ENCODE peak calls at places on chromosomes 13 and 19, in seven cellular contexts. X is stimulated activated CD8-positive, alpha-beta memory T cell treated with anti-CD3 and anti-CD28 coated beads, Interleukin-12 subunit alpha, Interleukin-12 subunit beta, amount 100 ng/mL, for 4 hours; Y is Peyer's patch; K is NCI-H774; L is CD4-positive, alpha-beta memory T cell; S is A549; B is NCI-H345. O is an unnamed sample.

GRCh38 chr19:12939292-12939606 is 840 bp downstream of the CALR start:
- DNase-seq in X (no peak), Y (peak), K (no peak), L (peak), S (no peak), B (no peak), O (no peak)

GRCh38 chr19:15813916-15814315 is 1.5 kb downstream of the OR10H1 start:
- DNase-seq in X (no peak), Y (no peak), K (no peak), L (no peak), S (no peak), B (no peak), O (no peak)

GRCh38 chr19:49145485-49146407 is 9.4 kb downstream of the HRC start:
- DNase-seq in X (peak), Y (peak), K (peak), L (peak), S (peak), B (peak), O (peak)

GRCh38 chr19:2186071-2186846 is 22.5 kb downstream of the DOT1L start:
- DNase-seq in X (no peak), Y (no peak), K (no peak), L (no peak), S (no peak), B (no peak), O (no peak)

GRCh38 chr19:24086974-24087595 is at the start of gene ZNF254:
- DNase-seq in X (peak), Y (peak), K (peak), L (peak), S (peak), B (no peak), O (no peak)

GRCh38 chr19:43318203-43318602 is 35.3 kb upstream of the CD177 start:
- DNase-seq in X (no peak), Y (no peak), K (no peak), L (no peak), S (no peak), B (no peak), O (no peak)

GRCh38 chr13:111790621-111791020 is 276.3 kb upstream of the SOX1 start:
- DNase-seq in X (no peak), Y (no peak), K (no peak), L (no peak), S (no peak), B (no peak), O (no peak)

GRCh38 chr13:39451301-39451700 is 151.7 kb downstream of the LHFPL6 start:
- DNase-seq in X (no peak), Y (no peak), K (peak), L (no peak), S (no peak), B (peak), O (peak)

GRCh38 chr13:109072505-109072904 is 443.1 kb downstream of the MYO16 start:
- DNase-seq in X (no peak), Y (no peak), K (no peak), L (no peak), S (no peak), B (no peak), O (no peak)

GRCh38 chr19:4977299-4978174 is 8.6 kb downstream of the KDM4B start:
- DNase-seq in X (no peak), Y (no peak), K (no peak), L (no peak), S (no peak), B (peak), O (no peak)

GRCh38 chr13:111038887-111039286 is 76.2 kb upstream of the ARHGEF7 start:
- DNase-seq in X (no peak), Y (no peak), K (no peak), L (no peak), S (no peak), B (no peak), O (no peak)

GRCh38 chr19:12603714-12604113 is 6.9 kb downstream of the ZNF490 start:
- DNase-seq in X (no peak), Y (peak), K (no peak), L (peak), S (no peak), B (no peak), O (no peak)

GRCh38 chr19:49851456-49852259 is 699 bp downstream of the PTOV1 start:
- DNase-seq in X (no peak), Y (peak), K (peak), L (peak), S (no peak), B (peak), O (peak)

GRCh38 chr19:15911599-15912237 is 13.8 kb upstream of the CYP4F2 start:
- DNase-seq in X (no peak), Y (no peak), K (no peak), L (no peak), S (no peak), B (no peak), O (no peak)

GRCh38 chr13:66689628-66690027 is 540.5 kb downstream of the PCDH9 start:
- DNase-seq in X (no peak), Y (no peak), K (no peak), L (no peak), S (peak), B (peak), O (peak)

GRCh38 chr13:72726721-72727416 is 560 bp downstream of the MZT1 start:
- DNase-seq in X (no peak), Y (peak), K (peak), L (no peak), S (peak), B (peak), O (peak)

GRCh38 chr19:13978306-13978705 is 26.0 kb downstream of the DCAF15 start:
- DNase-seq in X (no peak), Y (peak), K (peak), L (no peak), S (no peak), B (no peak), O (no peak)

GRCh38 chr13:35838356-35838755 is 292.8 kb downstream of the DCLK1 start:
- DNase-seq in X (no peak), Y (no peak), K (no peak), L (no peak), S (no peak), B (no peak), O (no peak)

GRCh38 chr13:113488283-113488682 is 2.2 kb downstream of the DCUN1D2 start:
- DNase-seq in X (no peak), Y (no peak), K (no peak), L (no peak), S (no peak), B (no peak), O (no peak)

GRCh38 chr19:34494601-34495000 is 13.0 kb downstream of the WTIP start:
- DNase-seq in X (no peak), Y (no peak), K (no peak), L (no peak), S (no peak), B (no peak), O (no peak)

GRCh38 chr19:12949363-12950284 is 4.0 kb downstream of the RAD23A start:
- DNase-seq in X (no peak), Y (no peak), K (no peak), L (no peak), S (no peak), B (no peak), O (no peak)

GRCh38 chr19:28386080-28386869 is 826.7 kb downstream of the UQCRFS1 start:
- DNase-seq in X (no peak), Y (no peak), K (no peak), L (no peak), S (no peak), B (no peak), O (no peak)

GRCh38 chr13:26477681-26478080 is 79.8 kb upstream of the WASF3 start:
- DNase-seq in X (no peak), Y (no peak), K (no peak), L (no peak), S (no peak), B (no peak), O (no peak)

GRCh38 chr19:19256072-19256969 is 16.8 kb downstream of the TM6SF2 start:
- DNase-seq in X (no peak), Y (no peak), K (peak), L (no peak), S (peak), B (no peak), O (peak)

GRCh38 chr19:1521636-1522035 is 2.2 kb upstream of the PLK5 start:
- DNase-seq in X (no peak), Y (no peak), K (no peak), L (no peak), S (no peak), B (no peak), O (no peak)

GRCh38 chr13:18949970-18950369 is 231.7 kb downstream of the TUBA3C start:
- DNase-seq in X (no peak), Y (no peak), K (no peak), L (no peak), S (no peak), B (no peak), O (no peak)

GRCh38 chr13:39887424-39887823 is 232.0 kb downstream of the COG6 start:
- DNase-seq in X (no peak), Y (no peak), K (no peak), L (no peak), S (no peak), B (no peak), O (no peak)

GRCh38 chr19:15115080-15115479 is 7.9 kb downstream of the SYDE1 start:
- DNase-seq in X (no peak), Y (peak), K (no peak), L (no peak), S (no peak), B (no peak), O (no peak)